ENCODE peak calls at places on chromosomes 13 and 19, in eight cellular contexts. O, G, W, A, K, L, P and R are unnamed samples.

GRCh38 chr19:10279737-10280442 is 6.9 kb upstream of the ICAM4 start:
- DNase-seq in P (no peak), K (no peak), G (no peak), L (no peak), O (no peak), W (no peak), A (no peak), R (no peak)

GRCh38 chr13:24341439-24341838 is 32.1 kb downstream of the C1QTNF9 start:
- DNase-seq in P (no peak), K (no peak), W (no peak), A (no peak), G (no peak), O (no peak), L (no peak), R (no peak)

GRCh38 chr19:39680593-39680992 is 23.7 kb upstream of the LGALS14 start:
- DNase-seq in P (no peak), K (no peak), W (no peak), A (no peak), G (no peak), L (no peak), O (no peak), R (no peak)

GRCh38 chr19:33100894-33101644 is 20.1 kb downstream of the GPATCH1 start:
- DNase-seq in G (no peak), A (no peak), L (no peak), P (no peak), W (no peak), O (no peak), K (no peak), R (no peak)

GRCh38 chr19:3663838-3664237 is 36.4 kb downstream of the PIP5K1C start:
- DNase-seq in O (no peak), P (no peak), G (no peak), A (no peak), L (no peak), W (no peak), K (no peak), R (no peak)

GRCh38 chr19:34502582-34503545 is 21.3 kb downstream of the WTIP start:
- DNase-seq in O (peak; percentile 38), G (no peak), W (no peak), L (no peak), P (no peak), A (no peak), K (no peak), R (peak; percentile 68)

GRCh38 chr13:51267581-51267980 is 45.4 kb downstream of the FAM124A start:
- DNase-seq in K (no peak), L (no peak), O (no peak), P (no peak), A (peak; percentile 44), W (no peak), G (no peak), R (no peak)

GRCh38 chr19:41302624-41303351 is 7.2 kb upstream of the CCDC97 start:
- DNase-seq in A (no peak), P (no peak), G (peak; percentile 77), W (no peak), O (no peak), L (no peak), K (no peak), R (no peak)

GRCh38 chr13:42350141-42350540 is 78.2 kb downstream of the AKAP11 start:
- DNase-seq in W (no peak), O (no peak), K (no peak), P (no peak), L (no peak), G (no peak), A (no peak), R (no peak)

GRCh38 chr13:95723428-95723827 is 46.5 kb downstream of the DNAJC3 start:
- DNase-seq in W (no peak), O (no peak), L (no peak), A (no peak), K (no peak), P (no peak), G (no peak), R (no peak)

GRCh38 chr13:95734124-95734523 is 57.2 kb downstream of the DNAJC3 start:
- DNase-seq in W (no peak), K (no peak), P (no peak), O (no peak), G (no peak), A (no peak), L (no peak), R (no peak)

GRCh38 chr13:95724252-95724651 is 47.3 kb downstream of the DNAJC3 start:
- DNase-seq in G (no peak), K (no peak), W (no peak), O (no peak), P (no peak), L (no peak), A (no peak), R (no peak)

GRCh38 chr13:95728957-95729356 is 52.0 kb downstream of the DNAJC3 start:
- DNase-seq in K (no peak), L (no peak), A (no peak), O (no peak), W (no peak), P (no peak), G (no peak), R (no peak)
- H3K27ac ChIP-seq in K (no peak overlapping the region), L (no peak overlapping the region), A (no peak overlapping the region), O (no peak overlapping the region), W (no peak overlapping the region), P (no peak overlapping the region), G (no peak overlapping the region), R (no peak overlapping the region)

DNA sequence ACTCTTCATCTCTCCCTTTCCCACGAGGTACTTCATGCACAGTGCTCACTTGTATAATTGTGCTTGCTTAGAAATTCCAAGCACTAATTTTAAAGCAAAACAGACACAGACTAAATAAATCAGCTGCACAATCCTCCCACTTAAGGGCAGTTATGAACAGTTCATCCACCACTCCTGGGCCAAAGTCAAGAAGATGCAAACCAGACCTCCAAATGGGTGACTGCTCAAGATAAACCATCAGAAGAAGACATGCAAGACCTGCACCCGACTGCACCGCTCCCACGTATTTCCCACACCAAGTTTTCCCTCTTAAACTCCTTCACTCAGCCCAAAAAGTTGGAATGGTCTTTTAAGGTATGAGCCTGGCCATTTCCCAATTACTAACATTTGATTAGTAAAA is 19.9 kb downstream of the ZNF235 start:
- DNase-seq in G (no peak), K (no peak), L (no peak), O (no peak), P (no peak), W (no peak), A (no peak), R (no peak)
- H3K27ac ChIP-seq in G (no peak overlapping the region), K (no peak overlapping the region), L (no peak overlapping the region), O (no peak overlapping the region), P (no peak overlapping the region), W (no peak overlapping the region), A (no peak overlapping the region), R (no peak overlapping the region)

GRCh38 chr19:1587872-1588271 is 4.8 kb downstream of the MBD3 start:
- DNase-seq in K (no peak), L (no peak), W (no peak), P (no peak), O (no peak), A (no peak), G (no peak), R (no peak)
- H3K27ac ChIP-seq in K (no peak overlapping the region), L (no peak overlapping the region), W (no peak overlapping the region), P (peak overlapping the region; percentile 7), O (no peak overlapping the region), A (no peak overlapping the region), G (no peak overlapping the region), R (no peak overlapping the region)

DNA sequence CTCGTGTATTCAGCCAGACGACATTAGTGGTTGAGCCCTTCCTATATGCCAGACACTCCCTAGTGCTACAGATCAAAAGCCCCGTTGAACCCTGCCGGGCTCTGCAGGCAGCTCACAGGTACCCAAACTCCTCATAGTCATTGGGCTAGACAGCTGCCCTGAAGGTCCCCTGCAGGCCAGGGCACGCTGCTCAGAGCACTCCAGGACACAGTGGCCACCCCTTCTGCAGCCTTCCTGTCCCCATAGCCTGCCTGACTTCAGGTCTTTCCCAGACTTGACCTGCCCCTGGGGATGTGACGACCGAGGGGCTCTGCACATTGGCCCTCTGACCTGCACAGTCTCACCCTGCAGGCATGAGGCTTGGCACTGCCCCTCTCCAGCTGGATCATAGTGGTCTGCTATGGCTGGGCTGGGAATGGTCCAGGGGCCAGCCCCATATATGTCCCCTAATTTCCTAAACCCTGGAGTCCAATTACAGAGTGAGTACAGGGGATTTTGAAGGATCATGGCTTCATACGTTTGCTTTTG is 64.2 kb upstream of the UBAC2 start:
- DNase-seq in W (no peak), A (no peak), K (no peak), L (no peak), P (no peak), G (no peak), O (no peak), R (no peak)
- H3K27ac ChIP-seq in W (no peak overlapping the region), A (no peak overlapping the region), K (no peak overlapping the region), L (no peak overlapping the region), P (no peak overlapping the region), G (no peak overlapping the region), O (no peak overlapping the region), R (no peak overlapping the region)

DNA sequence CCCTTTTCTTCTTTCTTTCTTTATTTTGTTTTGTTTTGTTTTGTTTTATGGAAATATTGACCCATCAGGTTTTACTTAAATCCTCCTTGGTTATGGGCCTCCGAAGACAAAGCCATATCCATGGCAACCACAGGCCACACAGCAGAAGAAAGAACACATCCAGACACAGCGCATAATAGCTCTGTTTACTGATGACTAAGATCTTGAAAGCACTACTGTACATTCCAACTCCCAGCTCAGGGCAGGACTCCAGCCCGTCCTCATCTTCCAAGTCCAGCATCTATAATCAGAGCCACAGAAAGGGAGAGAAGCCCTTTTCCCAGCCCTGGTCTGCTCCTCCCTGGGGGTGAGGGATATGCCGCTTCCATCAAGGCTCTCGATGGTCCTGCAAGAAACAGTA is 84.3 kb downstream of the NUFIP1 start:
- DNase-seq in G (no peak), A (no peak), K (peak; percentile 73), L (no peak), P (peak; percentile 97), O (peak; percentile 76), W (no peak), R (peak; percentile 81)
- H3K27ac ChIP-seq in G (no peak overlapping the region), A (no peak overlapping the region), K (peak overlapping the region; percentile 73), L (peak overlapping the region; percentile 77), P (no peak overlapping the region), O (no peak overlapping the region), W (no peak overlapping the region), R (no peak overlapping the region)

DNA sequence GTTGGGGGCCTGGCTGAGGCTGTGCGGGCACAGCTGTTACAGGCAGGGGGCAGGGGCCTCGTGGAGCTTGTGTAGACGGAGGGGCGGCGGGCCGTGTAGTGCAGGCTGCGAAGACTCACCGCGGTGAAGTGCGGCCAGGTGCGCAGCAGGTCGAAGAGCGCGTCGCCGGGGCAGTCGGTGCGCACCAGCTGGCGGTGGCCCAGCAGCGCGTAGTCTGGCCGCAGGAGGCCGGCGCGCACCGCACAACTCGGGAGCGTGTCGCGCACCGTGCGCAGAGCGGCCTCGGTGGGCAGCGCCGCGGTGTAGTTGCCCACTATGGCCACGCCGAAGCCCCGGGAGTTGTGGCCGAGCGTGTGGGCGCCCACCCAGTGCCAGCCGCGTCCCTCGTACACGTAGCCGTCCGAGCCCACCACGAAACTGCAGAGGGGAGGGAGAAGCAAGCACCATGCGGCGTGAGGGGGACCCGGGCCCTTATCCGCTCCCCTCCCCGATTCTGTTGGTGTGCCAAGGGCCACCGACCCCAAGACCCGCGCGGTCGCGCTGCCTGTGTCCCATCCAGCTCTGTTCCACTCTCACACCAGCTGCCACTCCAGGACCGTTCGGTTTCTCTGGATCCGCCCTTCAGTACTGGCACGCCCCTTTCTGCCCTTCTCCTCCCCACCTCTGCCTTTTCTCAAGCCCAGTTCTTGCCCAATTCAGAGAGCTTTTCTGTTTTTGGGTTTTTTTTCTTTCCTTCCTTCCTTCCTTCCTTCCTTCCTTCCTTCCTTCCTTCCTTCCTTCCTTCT is 5.4 kb upstream of the RASAL3 start:
- DNase-seq in P (peak; percentile 49), K (no peak), G (peak; percentile 86), W (no peak), L (no peak), A (peak; percentile 74), O (no peak), R (no peak)
- H3K27ac ChIP-seq in P (no peak overlapping the region), K (no peak overlapping the region), G (no peak overlapping the region), W (no peak overlapping the region), L (no peak overlapping the region), A (no peak overlapping the region), O (no peak overlapping the region), R (no peak overlapping the region)